ENCODE peak calls at places on chromosomes 7 and 10, in five cellular contexts. One of them, this sample, is unnamed.

GRCh38 chr7:140625908-140626868 is 14.4 kb downstream of the DENND2A start:
- DNase-seq in HCT116: no peak
- DNase-seq in bronchial epithelial cell: peak; percentile 75
- DNase-seq in uterus: peak; percentile 97
- DNase-seq in AG10803: peak; percentile 97
- DNase-seq in this sample: no peak

GRCh38 chr7:24291271-24291670 is 7.3 kb downstream of the NPY start:
- DNase-seq in HCT116: no peak
- DNase-seq in bronchial epithelial cell: peak; percentile 31
- DNase-seq in uterus: no peak
- DNase-seq in AG10803: no peak
- DNase-seq in this sample: no peak

GRCh38 chr10:77636967-77637473 is 588 bp downstream of the KCNMA1 start:
- DNase-seq in HCT116: no peak
- DNase-seq in bronchial epithelial cell: no peak
- DNase-seq in uterus: no peak
- DNase-seq in AG10803: no peak
- DNase-seq in this sample: no peak

GRCh38 chr7:95766086-95766485 is 6.3 kb upstream of the DYNC1I1 start:
- DNase-seq in HCT116: no peak
- DNase-seq in bronchial epithelial cell: peak; percentile 53
- DNase-seq in uterus: no peak
- DNase-seq in AG10803: no peak
- DNase-seq in this sample: no peak

GRCh38 chr10:32692174-32692573 is 246.2 kb downstream of the CCDC7 start:
- DNase-seq in HCT116: peak; percentile 66
- DNase-seq in bronchial epithelial cell: peak; percentile 72
- DNase-seq in uterus: no peak
- DNase-seq in AG10803: peak; percentile 86
- DNase-seq in this sample: no peak

GRCh38 chr10:103067484-103067883 is 125.6 kb downstream of the NT5C2 start:
- DNase-seq in HCT116: no peak
- DNase-seq in bronchial epithelial cell: no peak
- DNase-seq in uterus: no peak
- DNase-seq in AG10803: no peak
- DNase-seq in this sample: no peak

GRCh38 chr10:15879058-15879457 is 18.8 kb upstream of the MINDY3 start:
- DNase-seq in HCT116: no peak
- DNase-seq in bronchial epithelial cell: peak; percentile 50
- DNase-seq in uterus: no peak
- DNase-seq in AG10803: peak; percentile 42
- DNase-seq in this sample: no peak

GRCh38 chr7:88306590-88307048 is at the start of gene STEAP4:
- DNase-seq in HCT116: peak; percentile 19
- DNase-seq in bronchial epithelial cell: peak; percentile 86
- DNase-seq in uterus: peak; percentile 65
- DNase-seq in AG10803: peak; percentile 46
- DNase-seq in this sample: peak; percentile 75

GRCh38 chr10:62853710-62854109 is 37.5 kb upstream of the EGR2 start:
- DNase-seq in HCT116: no peak
- DNase-seq in bronchial epithelial cell: no peak
- DNase-seq in uterus: no peak
- DNase-seq in AG10803: no peak
- DNase-seq in this sample: no peak

GRCh38 chr7:94394399-94395140 is at the start of gene COL1A2:
- DNase-seq in HCT116: no peak
- DNase-seq in bronchial epithelial cell: peak; percentile 13
- DNase-seq in uterus: peak; percentile 89
- DNase-seq in AG10803: peak; percentile 100
- DNase-seq in this sample: no peak

GRCh38 chr10:75592014-75592842 is 160.8 kb downstream of the LRMDA start:
- DNase-seq in HCT116: no peak
- DNase-seq in bronchial epithelial cell: no peak
- DNase-seq in uterus: no peak
- DNase-seq in AG10803: no peak
- DNase-seq in this sample: no peak

GRCh38 chr7:88095-88926 is 104.1 kb upstream of the FAM20C start:
- DNase-seq in HCT116: no peak
- DNase-seq in bronchial epithelial cell: no peak
- DNase-seq in uterus: no peak
- DNase-seq in AG10803: no peak
- DNase-seq in this sample: no peak

GRCh38 chr7:128036226-128036940 is 5.1 kb upstream of the LRRC4 start:
- DNase-seq in HCT116: no peak
- DNase-seq in bronchial epithelial cell: no peak
- DNase-seq in uterus: no peak
- DNase-seq in AG10803: no peak
- DNase-seq in this sample: no peak

GRCh38 chr7:129085148-129085547 is 30.2 kb upstream of the TNPO3 start:
- DNase-seq in HCT116: no peak
- DNase-seq in bronchial epithelial cell: no peak
- DNase-seq in uterus: no peak
- DNase-seq in AG10803: no peak
- DNase-seq in this sample: no peak

GRCh38 chr7:23184709-23185354 is 3.0 kb downstream of the NUP42 start:
- DNase-seq in HCT116: peak; percentile 34
- DNase-seq in bronchial epithelial cell: peak; percentile 47
- DNase-seq in uterus: peak; percentile 53
- DNase-seq in AG10803: peak; percentile 62
- DNase-seq in this sample: no peak

GRCh38 chr7:143239822-143240221 is 18.0 kb downstream of the TAS2R40 start:
- DNase-seq in HCT116: no peak
- DNase-seq in bronchial epithelial cell: peak; percentile 54
- DNase-seq in uterus: no peak
- DNase-seq in AG10803: peak; percentile 70
- DNase-seq in this sample: no peak

GRCh38 chr10:101260764-101261341 is 31.6 kb upstream of the LBX1 start:
- DNase-seq in HCT116: no peak
- DNase-seq in bronchial epithelial cell: no peak
- DNase-seq in uterus: no peak
- DNase-seq in AG10803: no peak
- DNase-seq in this sample: no peak

GRCh38 chr10:108465871-108466641 is 1301.5 kb upstream of the SORCS1 start:
- DNase-seq in HCT116: no peak
- DNase-seq in bronchial epithelial cell: peak; percentile 3
- DNase-seq in uterus: no peak
- DNase-seq in AG10803: peak; percentile 34
- DNase-seq in this sample: no peak

GRCh38 chr7:115230882-115231508 is 309.1 kb downstream of the MDFIC start:
- DNase-seq in HCT116: peak; percentile 91
- DNase-seq in bronchial epithelial cell: peak; percentile 98
- DNase-seq in uterus: no peak
- DNase-seq in AG10803: peak; percentile 93
- DNase-seq in this sample: no peak

GRCh38 chr7:70318511-70318910 is 720.2 kb downstream of the AUTS2 start:
- DNase-seq in HCT116: no peak
- DNase-seq in bronchial epithelial cell: no peak
- DNase-seq in uterus: no peak
- DNase-seq in AG10803: no peak
- DNase-seq in this sample: no peak

GRCh38 chr10:57715233-57715632 is 552.5 kb downstream of the IPMK start:
- DNase-seq in HCT116: no peak
- DNase-seq in bronchial epithelial cell: no peak
- DNase-seq in uterus: no peak
- DNase-seq in AG10803: no peak
- DNase-seq in this sample: no peak

GRCh38 chr10:89164080-89164479 is 43.0 kb downstream of the CH25H start:
- DNase-seq in HCT116: no peak
- DNase-seq in bronchial epithelial cell: no peak
- DNase-seq in uterus: no peak
- DNase-seq in AG10803: no peak
- DNase-seq in this sample: no peak

GRCh38 chr10:96025566-96025965 is 17.8 kb upstream of the CCNJ start:
- DNase-seq in HCT116: peak; percentile 34
- DNase-seq in bronchial epithelial cell: peak; percentile 23
- DNase-seq in uterus: no peak
- DNase-seq in AG10803: peak; percentile 8
- DNase-seq in this sample: no peak

GRCh38 chr7:94123136-94123535 is 119.0 kb upstream of the BET1 start:
- DNase-seq in HCT116: no peak
- DNase-seq in bronchial epithelial cell: no peak
- DNase-seq in uterus: no peak
- DNase-seq in AG10803: no peak
- DNase-seq in this sample: no peak

GRCh38 chr10:3152566-3152935 is 20.0 kb downstream of the PITRM1 start:
- DNase-seq in HCT116: no peak
- DNase-seq in bronchial epithelial cell: no peak
- DNase-seq in uterus: no peak
- DNase-seq in AG10803: no peak
- DNase-seq in this sample: no peak

GRCh38 chr7:138738114-138738513 is 37.0 kb upstream of the SVOPL start:
- DNase-seq in HCT116: no peak
- DNase-seq in bronchial epithelial cell: no peak
- DNase-seq in uterus: no peak
- DNase-seq in AG10803: no peak
- DNase-seq in this sample: no peak
- TF ChIP-seq CTCF in HCT116: no peak
- TF ChIP-seq CTCF in bronchial epithelial cell: no peak
- TF ChIP-seq CTCF in uterus: no peak
- TF ChIP-seq CTCF in AG10803: no peak
- TF ChIP-seq CTCF in this sample: no peak

DNA sequence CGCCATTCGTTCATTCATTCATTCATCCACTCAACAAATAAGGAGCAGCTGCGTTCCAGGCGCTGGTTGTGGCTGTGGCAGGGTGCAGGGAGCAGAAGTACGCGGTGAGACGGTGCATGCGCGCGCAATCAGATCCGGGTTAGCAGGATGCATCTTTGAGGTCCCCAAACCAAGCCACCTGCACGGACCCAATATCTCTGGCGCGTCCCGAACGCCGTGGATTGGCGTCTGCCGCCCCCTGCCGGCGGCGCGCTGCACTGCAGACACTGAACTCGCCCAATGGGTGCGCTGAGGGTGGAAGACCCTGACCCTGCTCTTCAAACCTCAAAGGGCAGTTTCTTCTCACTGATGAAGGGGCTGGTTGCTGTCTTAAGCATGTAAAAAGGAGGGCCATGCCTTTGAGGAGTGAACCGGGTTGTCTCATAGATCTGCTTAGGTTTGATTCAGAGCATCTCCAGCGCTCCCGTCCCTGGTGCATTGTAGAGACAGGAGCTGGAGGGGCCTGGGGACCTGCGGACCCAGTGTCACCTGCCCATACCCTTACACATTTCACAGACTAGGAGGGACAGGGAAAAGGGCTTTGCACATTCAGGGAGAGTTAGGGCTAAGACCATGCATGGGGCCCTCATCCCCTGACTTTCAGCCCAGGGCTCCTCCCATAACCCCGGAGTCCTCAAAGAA is 102.5 kb downstream of the RAMP3 start:
- DNase-seq in HCT116: peak; percentile 31
- DNase-seq in bronchial epithelial cell: peak; percentile 7
- DNase-seq in uterus: no peak
- DNase-seq in AG10803: peak; percentile 15
- DNase-seq in this sample: peak; percentile 6
- H3K4me3 ChIP-seq in HCT116: no peak overlapping the region
- H3K4me3 ChIP-seq in bronchial epithelial cell: no peak overlapping the region
- H3K4me3 ChIP-seq in uterus: no peak overlapping the region
- H3K4me3 ChIP-seq in AG10803: no peak overlapping the region
- H3K4me3 ChIP-seq in this sample: no peak overlapping the region

GRCh38 chr10:22491931-22492615 is 146.8 kb downstream of the SPAG6 start:
- DNase-seq in HCT116: no peak
- DNase-seq in bronchial epithelial cell: no peak
- DNase-seq in uterus: no peak
- DNase-seq in AG10803: no peak
- DNase-seq in this sample: no peak
- TF ChIP-seq CTCF in HCT116: no peak
- TF ChIP-seq CTCF in bronchial epithelial cell: no peak
- TF ChIP-seq CTCF in uterus: no peak
- TF ChIP-seq CTCF in AG10803: no peak
- TF ChIP-seq CTCF in this sample: no peak

GRCh38 chr7:18547509-18548187 is 52.1 kb downstream of the HDAC9 start:
- DNase-seq in HCT116: no peak
- DNase-seq in bronchial epithelial cell: no peak
- DNase-seq in uterus: no peak
- DNase-seq in AG10803: no peak
- DNase-seq in this sample: no peak

GRCh38 chr7:18538554-18539250 is 43.2 kb downstream of the HDAC9 start:
- DNase-seq in HCT116: no peak
- DNase-seq in bronchial epithelial cell: no peak
- DNase-seq in uterus: no peak
- DNase-seq in AG10803: no peak
- DNase-seq in this sample: no peak

GRCh38 chr7:18541189-18541870 is 45.8 kb downstream of the HDAC9 start:
- DNase-seq in HCT116: no peak
- DNase-seq in bronchial epithelial cell: no peak
- DNase-seq in uterus: peak; percentile 48
- DNase-seq in AG10803: peak; percentile 95
- DNase-seq in this sample: no peak

GRCh38 chr7:18546576-18546975 is 51.0 kb downstream of the HDAC9 start:
- DNase-seq in HCT116: no peak
- DNase-seq in bronchial epithelial cell: no peak
- DNase-seq in uterus: no peak
- DNase-seq in AG10803: no peak
- DNase-seq in this sample: no peak

GRCh38 chr7:18541871-18542212 is 46.3 kb downstream of the HDAC9 start:
- DNase-seq in HCT116: no peak
- DNase-seq in bronchial epithelial cell: no peak
- DNase-seq in uterus: no peak
- DNase-seq in AG10803: no peak
- DNase-seq in this sample: no peak
- H3K4me3 ChIP-seq in HCT116: no peak overlapping the region
- H3K4me3 ChIP-seq in bronchial epithelial cell: no peak overlapping the region
- H3K4me3 ChIP-seq in uterus: no peak overlapping the region
- H3K4me3 ChIP-seq in AG10803: no peak overlapping the region
- H3K4me3 ChIP-seq in this sample: no peak overlapping the region

GRCh38 chr10:10235003-10235402 is 782.7 kb upstream of the CELF2 start:
- DNase-seq in HCT116: no peak
- DNase-seq in bronchial epithelial cell: peak; percentile 22
- DNase-seq in uterus: no peak
- DNase-seq in AG10803: no peak
- DNase-seq in this sample: no peak

GRCh38 chr10:10233256-10233655 is 784.4 kb upstream of the CELF2 start:
- DNase-seq in HCT116: no peak
- DNase-seq in bronchial epithelial cell: peak; percentile 17
- DNase-seq in uterus: no peak
- DNase-seq in AG10803: no peak
- DNase-seq in this sample: no peak
- TF ChIP-seq CTCF in HCT116: no peak
- TF ChIP-seq CTCF in bronchial epithelial cell: no peak
- TF ChIP-seq CTCF in uterus: no peak
- TF ChIP-seq CTCF in AG10803: no peak
- TF ChIP-seq CTCF in this sample: no peak

GRCh38 chr10:133278577-133279265 is 2.1 kb upstream of the ADAM8 start:
- DNase-seq in HCT116: no peak
- DNase-seq in bronchial epithelial cell: peak; percentile 85
- DNase-seq in uterus: no peak
- DNase-seq in AG10803: peak; percentile 47
- DNase-seq in this sample: peak; percentile 25
- H3K4me3 ChIP-seq in HCT116: no peak overlapping the region
- H3K4me3 ChIP-seq in bronchial epithelial cell: no peak overlapping the region
- H3K4me3 ChIP-seq in uterus: no peak overlapping the region
- H3K4me3 ChIP-seq in AG10803: no peak overlapping the region
- H3K4me3 ChIP-seq in this sample: no peak overlapping the region

This sample was measured in LNCaP clone FGC.